ENCODE peak calls at places on chromosomes 1 and 21, in five cellular contexts. One of them, this sample, is unnamed.

GRCh38 chr1:9835404-9835757 is 11.6 kb upstream of the CLSTN1 start:
- DNase-seq in glutamatergic neuron: no peak
- DNase-seq in fibroblast of pulmonary artery: no peak
- DNase-seq in cardiac fibroblast: no peak
- DNase-seq in A549: no peak
- DNase-seq in this sample: no peak

GRCh38 chr1:19439464-19440171 is 45.7 kb downstream of the CAPZB start:
- DNase-seq in cardiac fibroblast: peak; percentile 51
- DNase-seq in glutamatergic neuron: no peak
- DNase-seq in A549: no peak
- DNase-seq in fibroblast of pulmonary artery: peak; percentile 41
- DNase-seq in this sample: no peak

GRCh38 chr21:27827972-27828371 is 861.1 kb upstream of the ADAMTS5 start:
- DNase-seq in glutamatergic neuron: no peak
- DNase-seq in cardiac fibroblast: no peak
- DNase-seq in A549: no peak
- DNase-seq in fibroblast of pulmonary artery: no peak
- DNase-seq in this sample: no peak

GRCh38 chr1:213335084-213335483 is 284.0 kb downstream of the RPS6KC1 start:
- DNase-seq in cardiac fibroblast: no peak
- DNase-seq in A549: no peak
- DNase-seq in fibroblast of pulmonary artery: no peak
- DNase-seq in glutamatergic neuron: no peak
- DNase-seq in this sample: no peak

GRCh38 chr1:198741744-198742143 is 102.9 kb downstream of the PTPRC start:
- DNase-seq in glutamatergic neuron: no peak
- DNase-seq in fibroblast of pulmonary artery: no peak
- DNase-seq in cardiac fibroblast: peak; percentile 41
- DNase-seq in A549: no peak
- DNase-seq in this sample: peak; percentile 8

GRCh38 chr1:36486436-36487335 is 4.0 kb upstream of the CSF3R start:
- DNase-seq in fibroblast of pulmonary artery: peak; percentile 46
- DNase-seq in A549: peak; percentile 28
- DNase-seq in glutamatergic neuron: no peak
- DNase-seq in cardiac fibroblast: peak; percentile 12
- DNase-seq in this sample: no peak

GRCh38 chr1:46246548-46247432 is 773 bp upstream of the RAD54L start:
- DNase-seq in glutamatergic neuron: peak; percentile 33
- DNase-seq in A549: peak; percentile 81
- DNase-seq in fibroblast of pulmonary artery: peak; percentile 46
- DNase-seq in cardiac fibroblast: peak; percentile 49
- DNase-seq in this sample: peak; percentile 36

GRCh38 chr1:62436039-62436465 is 797 bp upstream of the USP1 start:
- DNase-seq in A549: no peak
- DNase-seq in cardiac fibroblast: no peak
- DNase-seq in glutamatergic neuron: peak; percentile 96
- DNase-seq in fibroblast of pulmonary artery: no peak
- DNase-seq in this sample: no peak

GRCh38 chr1:7644086-7644485 is 127.0 kb upstream of the VAMP3 start:
- DNase-seq in A549: no peak
- DNase-seq in glutamatergic neuron: no peak
- DNase-seq in fibroblast of pulmonary artery: no peak
- DNase-seq in cardiac fibroblast: no peak
- DNase-seq in this sample: no peak

GRCh38 chr21:27173052-27173451 is 206.2 kb upstream of the ADAMTS5 start:
- DNase-seq in A549: no peak
- DNase-seq in glutamatergic neuron: no peak
- DNase-seq in cardiac fibroblast: peak; percentile 70
- DNase-seq in fibroblast of pulmonary artery: peak; percentile 7
- DNase-seq in this sample: peak; percentile 50

GRCh38 chr1:168863647-168864234 is 134.7 kb upstream of the DPT start:
- DNase-seq in glutamatergic neuron: no peak
- DNase-seq in A549: no peak
- DNase-seq in fibroblast of pulmonary artery: no peak
- DNase-seq in cardiac fibroblast: no peak
- DNase-seq in this sample: no peak

GRCh38 chr21:39073717-39074116 is 109.5 kb downstream of the PSMG1 start:
- DNase-seq in fibroblast of pulmonary artery: no peak
- DNase-seq in glutamatergic neuron: no peak
- DNase-seq in A549: no peak
- DNase-seq in cardiac fibroblast: no peak
- DNase-seq in this sample: no peak

GRCh38 chr1:192544983-192545393 is 30.6 kb upstream of the RGS1 start:
- DNase-seq in A549: peak; percentile 13
- DNase-seq in cardiac fibroblast: peak; percentile 74
- DNase-seq in fibroblast of pulmonary artery: peak; percentile 73
- DNase-seq in glutamatergic neuron: no peak
- DNase-seq in this sample: peak; percentile 77

GRCh38 chr1:207055386-207056001 is 2.4 kb downstream of the PFKFB2 start:
- DNase-seq in A549: no peak
- DNase-seq in fibroblast of pulmonary artery: no peak
- DNase-seq in glutamatergic neuron: no peak
- DNase-seq in cardiac fibroblast: no peak
- DNase-seq in this sample: no peak

GRCh38 chr1:45802343-45803298 is 791 bp upstream of the MAST2 start:
- DNase-seq in cardiac fibroblast: peak; percentile 98
- DNase-seq in glutamatergic neuron: peak; percentile 76
- DNase-seq in A549: peak; percentile 86
- DNase-seq in fibroblast of pulmonary artery: peak; percentile 94
- DNase-seq in this sample: peak; percentile 97

GRCh38 chr1:218345673-218346390 is 696 bp downstream of the TGFB2 start:
- DNase-seq in cardiac fibroblast: peak; percentile 81
- DNase-seq in A549: no peak
- DNase-seq in glutamatergic neuron: peak; percentile 77
- DNase-seq in fibroblast of pulmonary artery: peak; percentile 84
- DNase-seq in this sample: peak; percentile 73

GRCh38 chr1:54791880-54792522 is 9.1 kb downstream of the TTC22 start:
- DNase-seq in fibroblast of pulmonary artery: peak; percentile 49
- DNase-seq in glutamatergic neuron: peak; percentile 85
- DNase-seq in A549: peak; percentile 34
- DNase-seq in cardiac fibroblast: peak; percentile 68
- DNase-seq in this sample: no peak

GRCh38 chr1:66933887-66934700 is 9.3 kb downstream of the MIER1 start:
- DNase-seq in cardiac fibroblast: peak; percentile 43
- DNase-seq in A549: no peak
- DNase-seq in fibroblast of pulmonary artery: no peak
- DNase-seq in glutamatergic neuron: no peak
- DNase-seq in this sample: no peak

GRCh38 chr1:11521605-11522399 is 42.8 kb downstream of the DISP3 start:
- DNase-seq in glutamatergic neuron: no peak
- DNase-seq in fibroblast of pulmonary artery: no peak
- DNase-seq in A549: no peak
- DNase-seq in cardiac fibroblast: no peak
- DNase-seq in this sample: no peak

GRCh38 chr1:2148691-2149090 is 45.9 kb downstream of the FAAP20 start:
- DNase-seq in glutamatergic neuron: no peak
- DNase-seq in cardiac fibroblast: no peak
- DNase-seq in fibroblast of pulmonary artery: no peak
- DNase-seq in A549: no peak
- DNase-seq in this sample: no peak

GRCh38 chr21:44765231-44766013 is 36.2 kb downstream of the UBE2G2 start:
- DNase-seq in A549: no peak
- DNase-seq in glutamatergic neuron: no peak
- DNase-seq in cardiac fibroblast: peak; percentile 13
- DNase-seq in fibroblast of pulmonary artery: no peak
- DNase-seq in this sample: no peak

GRCh38 chr1:44037154-44037553 is 5.9 kb upstream of the SLC6A9 start:
- DNase-seq in glutamatergic neuron: no peak
- DNase-seq in A549: no peak
- DNase-seq in fibroblast of pulmonary artery: no peak
- DNase-seq in cardiac fibroblast: no peak
- DNase-seq in this sample: no peak

GRCh38 chr1:63418101-63418500 is 50.7 kb downstream of the ALG6 start:
- DNase-seq in glutamatergic neuron: no peak
- DNase-seq in fibroblast of pulmonary artery: no peak
- DNase-seq in A549: no peak
- DNase-seq in cardiac fibroblast: no peak
- DNase-seq in this sample: no peak

GRCh38 chr1:56072310-56072709 is 507.1 kb downstream of the PLPP3 start:
- DNase-seq in glutamatergic neuron: no peak
- DNase-seq in fibroblast of pulmonary artery: no peak
- DNase-seq in cardiac fibroblast: no peak
- DNase-seq in A549: no peak
- DNase-seq in this sample: no peak

GRCh38 chr1:208654241-208654640 is 410.1 kb upstream of the PLXNA2 start:
- DNase-seq in glutamatergic neuron: no peak
- DNase-seq in A549: peak; percentile 4
- DNase-seq in fibroblast of pulmonary artery: peak; percentile 33
- DNase-seq in cardiac fibroblast: peak; percentile 32
- DNase-seq in this sample: peak; percentile 28
- TF ChIP-seq CTCF in glutamatergic neuron: peak; percentile 56
- TF ChIP-seq CTCF in A549: peak; percentile 53
- TF ChIP-seq CTCF in fibroblast of pulmonary artery: peak; percentile 45
- TF ChIP-seq CTCF in cardiac fibroblast: peak; percentile 35
- TF ChIP-seq CTCF in this sample: peak; percentile 55

GRCh38 chr1:3727042-3727824 is 25.0 kb upstream of the CCDC27 start:
- DNase-seq in fibroblast of pulmonary artery: peak; percentile 30
- DNase-seq in A549: peak; percentile 75
- DNase-seq in glutamatergic neuron: peak; percentile 65
- DNase-seq in cardiac fibroblast: peak; percentile 22
- DNase-seq in this sample: no peak
- TF ChIP-seq CTCF in fibroblast of pulmonary artery: peak; percentile 54
- TF ChIP-seq CTCF in A549: peak; percentile 25
- TF ChIP-seq CTCF in glutamatergic neuron: peak; percentile 17
- TF ChIP-seq CTCF in cardiac fibroblast: peak; percentile 62
- TF ChIP-seq CTCF in this sample: peak; percentile 44

DNA sequence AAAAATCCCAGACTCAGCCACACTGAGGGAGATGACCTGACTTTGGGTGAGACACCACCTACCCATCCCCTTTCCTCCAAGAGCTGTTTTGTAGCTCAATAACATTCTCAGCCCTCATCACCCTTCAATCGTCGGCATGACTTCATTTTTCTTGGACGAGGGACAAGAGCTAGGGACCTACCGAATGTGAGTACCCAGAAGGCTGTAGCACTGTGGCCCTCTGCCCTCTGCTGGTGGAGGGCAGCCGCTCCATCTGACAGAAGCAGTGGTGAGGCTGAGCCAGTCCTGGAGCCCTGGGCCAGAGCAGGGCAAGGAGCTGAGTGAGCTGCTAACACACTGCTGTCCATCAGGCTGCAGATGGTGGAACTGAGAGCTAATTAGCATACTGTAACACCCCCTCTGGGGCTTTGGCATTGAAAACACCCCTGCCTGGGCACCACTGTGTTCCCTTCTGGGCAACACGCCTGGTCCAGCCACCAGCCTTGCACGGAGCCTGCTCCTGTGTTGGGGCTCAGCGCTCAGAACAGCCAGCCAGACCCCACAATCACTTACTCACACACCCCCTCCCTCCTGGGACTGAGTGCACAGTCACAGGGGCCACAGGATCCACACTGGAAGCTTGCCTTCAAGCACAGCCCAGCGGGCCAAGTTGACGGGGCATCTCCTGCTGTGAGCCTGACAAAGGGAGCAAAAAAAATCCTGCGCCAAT is 18.3 kb upstream of the ALPL start:
- DNase-seq in fibroblast of pulmonary artery: peak; percentile 70
- DNase-seq in A549: peak; percentile 55
- DNase-seq in cardiac fibroblast: peak; percentile 85
- DNase-seq in glutamatergic neuron: no peak
- DNase-seq in this sample: peak; percentile 82
- TF ChIP-seq CTCF in fibroblast of pulmonary artery: peak; percentile 62
- TF ChIP-seq CTCF in A549: peak; percentile 41
- TF ChIP-seq CTCF in cardiac fibroblast: peak; percentile 87
- TF ChIP-seq CTCF in glutamatergic neuron: no peak
- TF ChIP-seq CTCF in this sample: peak; percentile 82

GRCh38 chr1:15039017-15039648 is 114.4 kb upstream of the TMEM51 start:
- DNase-seq in glutamatergic neuron: no peak
- DNase-seq in fibroblast of pulmonary artery: no peak
- DNase-seq in cardiac fibroblast: no peak
- DNase-seq in A549: no peak
- DNase-seq in this sample: no peak

GRCh38 chr1:15035236-15035635 is 118.3 kb upstream of the TMEM51 start:
- DNase-seq in cardiac fibroblast: no peak
- DNase-seq in glutamatergic neuron: no peak
- DNase-seq in fibroblast of pulmonary artery: no peak
- DNase-seq in A549: no peak
- DNase-seq in this sample: no peak

GRCh38 chr1:15039901-15040300 is 113.6 kb upstream of the TMEM51 start:
- DNase-seq in glutamatergic neuron: no peak
- DNase-seq in fibroblast of pulmonary artery: no peak
- DNase-seq in A549: no peak
- DNase-seq in cardiac fibroblast: no peak
- DNase-seq in this sample: no peak

GRCh38 chr1:15036101-15036500 is 117.4 kb upstream of the TMEM51 start:
- DNase-seq in A549: no peak
- DNase-seq in cardiac fibroblast: no peak
- DNase-seq in glutamatergic neuron: no peak
- DNase-seq in fibroblast of pulmonary artery: no peak
- DNase-seq in this sample: no peak

GRCh38 chr1:15038232-15039016 is 115.1 kb upstream of the TMEM51 start:
- DNase-seq in cardiac fibroblast: peak; percentile 18
- DNase-seq in glutamatergic neuron: no peak
- DNase-seq in A549: no peak
- DNase-seq in fibroblast of pulmonary artery: peak; percentile 39
- DNase-seq in this sample: no peak
- TF ChIP-seq CTCF in cardiac fibroblast: no peak
- TF ChIP-seq CTCF in glutamatergic neuron: peak; percentile 51
- TF ChIP-seq CTCF in A549: peak; percentile 43
- TF ChIP-seq CTCF in fibroblast of pulmonary artery: peak; percentile 43
- TF ChIP-seq CTCF in this sample: peak; percentile 39

GRCh38 chr1:17053685-17054410 is at the start of gene SDHB:
- DNase-seq in fibroblast of pulmonary artery: peak; percentile 99
- DNase-seq in cardiac fibroblast: peak; percentile 99
- DNase-seq in A549: peak; percentile 93
- DNase-seq in glutamatergic neuron: peak; percentile 99
- DNase-seq in this sample: peak; percentile 97
- TF ChIP-seq CTCF in fibroblast of pulmonary artery: no peak
- TF ChIP-seq CTCF in cardiac fibroblast: no peak
- TF ChIP-seq CTCF in A549: no peak
- TF ChIP-seq CTCF in glutamatergic neuron: no peak
- TF ChIP-seq CTCF in this sample: no peak

GRCh38 chr1:182080955-182081582 is 19.6 kb upstream of the ZNF648 start:
- DNase-seq in glutamatergic neuron: no peak
- DNase-seq in cardiac fibroblast: peak; percentile 43
- DNase-seq in A549: peak; percentile 48
- DNase-seq in fibroblast of pulmonary artery: peak; percentile 46
- DNase-seq in this sample: peak; percentile 45
- TF ChIP-seq CTCF in glutamatergic neuron: peak; percentile 63
- TF ChIP-seq CTCF in cardiac fibroblast: peak; percentile 50
- TF ChIP-seq CTCF in A549: peak; percentile 48
- TF ChIP-seq CTCF in fibroblast of pulmonary artery: peak; percentile 65
- TF ChIP-seq CTCF in this sample: peak; percentile 78

This sample was measured in AG10803.